ENCODE peak calls at places on chromosomes 2 and 18, in nine cellular contexts. I is GM12891, D is NB4, U is IMR-90, Z is transverse colon, X is H54, E is ovary, J is sigmoid colon, O is upper lobe of left lung. H is an unnamed sample.

GRCh38 chr18:8389391-8390340 is 219.6 kb upstream of the RAB12 start:
- DNase-seq in I (peak; percentile 35), D (peak; percentile 63), U (peak; percentile 78), Z (peak; percentile 69), X (peak; percentile 72), E (peak; percentile 57), J (peak; percentile 76), O (no peak), H (peak; percentile 59)

GRCh38 chr2:85796549-85797262 is 42.9 kb downstream of the ATOH8 start:
- DNase-seq in I (no peak), D (no peak), U (no peak), Z (peak; percentile 6), X (no peak), E (no peak), J (peak; percentile 67), O (peak; percentile 49), H (no peak)

GRCh38 chr2:160490760-160491367 is 2.7 kb downstream of the RBMS1 start:
- DNase-seq in I (no peak), D (no peak), U (no peak), Z (no peak), X (no peak), E (no peak), J (no peak), O (no peak), H (no peak)

GRCh38 chr18:63684718-63685117 is 18.0 kb upstream of the SERPINB11 start:
- DNase-seq in I (no peak), D (no peak), U (no peak), Z (no peak), X (no peak), E (no peak), J (no peak), O (no peak), H (no peak)

GRCh38 chr2:218992703-218993344 is 398 bp downstream of the CRYBA2 start:
- DNase-seq in I (no peak), D (no peak), U (no peak), Z (peak; percentile 11), X (no peak), E (no peak), J (no peak), O (peak; percentile 87), H (no peak)

GRCh38 chr2:104857262-104858221 is 3.6 kb downstream of the POU3F3 start:
- DNase-seq in I (no peak), D (no peak), U (no peak), Z (no peak), X (no peak), E (no peak), J (no peak), O (peak; percentile 76), H (no peak)

GRCh38 chr2:161165266-161165665 is 5.0 kb downstream of the TANK start:
- DNase-seq in I (no peak), D (no peak), U (peak; percentile 72), Z (no peak), X (no peak), E (no peak), J (no peak), O (no peak), H (no peak)

GRCh38 chr2:236608308-236608564 is 38.6 kb downstream of the ACKR3 start:
- DNase-seq in I (no peak), D (no peak), U (no peak), Z (no peak), X (no peak), E (no peak), J (no peak), O (no peak), H (no peak)

GRCh38 chr18:3610818-3611217 is 160.8 kb downstream of the TGIF1 start:
- DNase-seq in I (no peak), D (no peak), U (peak; percentile 44), Z (no peak), X (no peak), E (no peak), J (peak; percentile 33), O (no peak), H (no peak)

GRCh38 chr2:73868204-73868978 is 24.4 kb upstream of the ACTG2 start:
- DNase-seq in I (no peak), D (no peak), U (no peak), Z (no peak), X (no peak), E (no peak), J (no peak), O (no peak), H (no peak)

GRCh38 chr2:138107288-138107687 is 143.0 kb downstream of the HNMT start:
- DNase-seq in I (no peak), D (no peak), U (no peak), Z (no peak), X (no peak), E (no peak), J (no peak), O (no peak), H (no peak)

GRCh38 chr2:85557130-85557529 is 4.2 kb downstream of the GGCX start:
- DNase-seq in I (no peak), D (no peak), U (no peak), Z (no peak), X (no peak), E (no peak), J (no peak), O (no peak), H (no peak)

GRCh38 chr2:134461511-134461910 is 207.6 kb downstream of the MGAT5 start:
- DNase-seq in I (no peak), D (no peak), U (peak; percentile 31), Z (no peak), X (peak; percentile 47), E (no peak), J (no peak), O (no peak), H (no peak)

DNA sequence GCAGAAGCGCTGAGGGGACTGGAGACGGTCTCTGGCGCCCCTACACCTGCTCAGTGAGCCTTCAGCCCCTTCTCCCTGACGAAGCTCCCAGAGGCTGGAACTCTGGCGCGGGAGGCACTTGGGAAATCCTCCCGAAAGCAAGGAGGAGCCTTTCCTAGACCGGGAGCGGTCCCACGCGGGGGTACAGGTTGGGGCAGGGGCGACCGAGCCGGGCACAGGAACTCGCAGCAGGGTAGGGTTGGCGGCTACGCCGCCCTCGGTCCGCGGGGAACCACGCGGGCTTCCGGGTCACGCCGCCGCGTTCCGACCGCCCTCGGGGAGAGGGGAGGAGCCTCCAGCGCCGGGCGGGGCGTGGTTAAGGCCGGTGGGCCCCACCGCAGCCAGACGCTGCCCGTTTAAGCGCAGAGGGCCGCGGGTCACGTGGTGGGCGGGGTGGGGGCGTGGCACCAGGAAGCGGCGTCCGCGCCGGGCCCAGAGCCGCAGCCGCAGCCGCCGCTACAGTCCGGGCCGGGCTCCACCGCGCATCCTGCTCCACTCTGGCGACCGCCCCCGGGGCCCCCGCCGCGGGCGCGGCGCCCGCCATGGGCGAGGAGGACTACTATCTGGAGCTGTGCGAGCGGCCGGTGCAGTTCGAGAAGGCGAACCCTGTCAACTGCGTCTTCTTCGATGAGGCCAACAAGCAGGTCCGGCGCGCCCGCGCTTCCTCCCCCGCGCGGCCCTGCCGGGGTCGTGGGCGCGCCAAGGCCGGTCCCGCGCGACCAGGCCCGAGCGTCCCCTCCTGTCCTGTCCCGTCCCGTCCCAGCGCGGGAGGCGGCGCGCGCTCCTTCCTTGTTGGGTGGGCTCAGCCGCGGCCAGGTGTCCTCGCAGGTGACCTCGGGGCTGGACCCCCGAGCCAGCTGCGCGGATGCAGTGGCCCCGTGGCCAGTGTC is at the start of gene RMC1:
- DNase-seq in I (peak; percentile 83), D (peak; percentile 95), U (peak; percentile 90), Z (peak; percentile 98), X (peak; percentile 61), E (peak; percentile 97), J (peak; percentile 98), O (peak; percentile 100), H (peak; percentile 100)
- TF ChIP-seq POLR2A in I (peak; percentile 88), D (peak; percentile 89), U (peak; percentile 84), Z (peak; percentile 95), X (no peak), E (peak; percentile 59), J (peak; percentile 91), O (peak; percentile 81), H (peak; percentile 97)

GRCh38 chr2:241314933-241315182 is 614 bp downstream of the HDLBP start:
- DNase-seq in I (no peak), D (no peak), U (no peak), Z (no peak), X (no peak), E (no peak), J (no peak), O (no peak), H (no peak)

GRCh38 chr2:241315183-241315878 is at the start of gene HDLBP:
- DNase-seq in I (peak; percentile 94), D (peak; percentile 99), U (peak; percentile 99), Z (peak; percentile 100), X (peak; percentile 96), E (peak; percentile 100), J (peak; percentile 99), O (peak; percentile 100), H (peak; percentile 99)

GRCh38 chr2:241316825-241317224 is 1.1 kb downstream of the SEPTIN2 start:
- DNase-seq in I (no peak), D (no peak), U (no peak), Z (no peak), X (no peak), E (no peak), J (no peak), O (no peak), H (no peak)

GRCh38 chr2:241317391-241317790 is 1.7 kb downstream of the SEPTIN2 start:
- DNase-seq in I (no peak), D (peak; percentile 63), U (no peak), Z (no peak), X (no peak), E (no peak), J (no peak), O (no peak), H (no peak)

GRCh38 chr2:241315879-241316700 is at the start of gene SEPTIN2:
- DNase-seq in I (no peak), D (no peak), U (peak; percentile 28), Z (peak; percentile 78), X (peak; percentile 41), E (no peak), J (peak; percentile 89), O (no peak), H (no peak)
- TF ChIP-seq POLR2A in I (peak; percentile 54), D (peak; percentile 81), U (peak; percentile 56), Z (peak; percentile 60), X (peak; percentile 77), E (peak; percentile 75), J (peak; percentile 63), O (peak; percentile 81), H (no peak)

DNA sequence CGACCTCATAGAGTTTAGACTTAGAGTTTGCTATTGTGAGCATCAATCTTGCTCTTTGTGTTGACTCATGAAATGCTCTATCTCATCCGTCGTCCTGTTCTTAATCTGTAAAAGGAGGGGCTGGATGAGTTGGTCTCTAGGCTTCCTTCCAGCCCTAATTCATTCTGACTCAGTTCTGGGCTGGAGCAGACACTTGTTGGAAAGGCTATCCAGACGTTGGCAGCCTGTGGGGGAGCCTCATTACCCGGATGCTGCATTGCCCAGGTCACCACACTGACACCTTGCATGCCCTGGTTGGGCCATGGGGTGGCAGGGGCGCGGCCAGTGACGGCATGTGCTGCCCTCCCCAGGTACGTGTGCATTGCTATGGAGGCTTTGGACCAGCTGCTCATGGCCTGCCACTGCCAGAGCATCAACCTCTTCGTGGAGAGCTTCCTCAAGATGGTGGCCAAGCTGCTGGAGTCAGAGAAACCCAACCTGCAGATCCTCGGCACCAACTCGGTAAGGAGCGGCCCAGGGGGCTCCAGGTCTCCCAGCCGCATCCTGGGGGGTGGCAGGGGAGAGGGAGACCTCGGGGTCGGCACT is 61.5 kb downstream of the EFR3B start:
- DNase-seq in I (no peak), D (no peak), U (peak; percentile 94), Z (no peak), X (peak; percentile 83), E (no peak), J (no peak), O (peak; percentile 61), H (no peak)
- TF ChIP-seq POLR2A in I (no peak), D (no peak), U (no peak), Z (no peak), X (no peak), E (no peak), J (no peak), O (no peak), H (no peak)

GRCh38 chr18:71293322-71293721 is 1004.5 kb downstream of the SOCS6 start:
- DNase-seq in I (no peak), D (no peak), U (no peak), Z (no peak), X (no peak), E (no peak), J (no peak), O (no peak), H (no peak)
- TF ChIP-seq POLR2A in I (no peak), D (no peak), U (no peak), Z (no peak), X (no peak), E (no peak), J (no peak), O (no peak), H (no peak)

H was measured in erythroblast.